ENCODE peak calls at places on chromosomes 13 and 19, in eight cellular contexts. One of them, this sample, is unnamed.

GRCh38 chr13:91652389-91652788 is 254.0 kb downstream of the GPC5 start:
- DNase-seq in WERI-Rb-1: no peak
- DNase-seq in cardiac muscle cell: no peak
- DNase-seq in endothelial cell of umbilical vein: no peak
- DNase-seq in astrocyte of the spinal cord: no peak
- DNase-seq in IMR-90: peak
- DNase-seq in upper lobe of right lung: no peak
- DNase-seq in CD8-positive, alpha-beta memory T cell: no peak
- DNase-seq in this sample: no peak

GRCh38 chr13:71087006-71087405 is 780.0 kb downstream of the DACH1 start:
- DNase-seq in WERI-Rb-1: no peak
- DNase-seq in cardiac muscle cell: no peak
- DNase-seq in endothelial cell of umbilical vein: no peak
- DNase-seq in astrocyte of the spinal cord: no peak
- DNase-seq in IMR-90: no peak
- DNase-seq in upper lobe of right lung: no peak
- DNase-seq in CD8-positive, alpha-beta memory T cell: no peak
- DNase-seq in this sample: no peak

GRCh38 chr13:33616130-33616529 is 201.8 kb upstream of the RFC3 start:
- DNase-seq in WERI-Rb-1: no peak
- DNase-seq in cardiac muscle cell: no peak
- DNase-seq in endothelial cell of umbilical vein: no peak
- DNase-seq in astrocyte of the spinal cord: no peak
- DNase-seq in IMR-90: no peak
- DNase-seq in upper lobe of right lung: no peak
- DNase-seq in CD8-positive, alpha-beta memory T cell: no peak
- DNase-seq in this sample: no peak

GRCh38 chr13:78147905-78148304 is 229.3 kb upstream of the EDNRB start:
- DNase-seq in WERI-Rb-1: no peak
- DNase-seq in cardiac muscle cell: no peak
- DNase-seq in endothelial cell of umbilical vein: peak
- DNase-seq in astrocyte of the spinal cord: peak
- DNase-seq in IMR-90: peak
- DNase-seq in upper lobe of right lung: no peak
- DNase-seq in CD8-positive, alpha-beta memory T cell: no peak
- DNase-seq in this sample: peak

GRCh38 chr19:5828661-5829566 is 10.6 kb downstream of the FUT6 start:
- DNase-seq in WERI-Rb-1: no peak
- DNase-seq in cardiac muscle cell: peak
- DNase-seq in endothelial cell of umbilical vein: peak
- DNase-seq in astrocyte of the spinal cord: no peak
- DNase-seq in IMR-90: no peak
- DNase-seq in upper lobe of right lung: no peak
- DNase-seq in CD8-positive, alpha-beta memory T cell: no peak
- DNase-seq in this sample: peak

GRCh38 chr19:1002600-1002999 is 2.4 kb downstream of the GRIN3B start:
- DNase-seq in WERI-Rb-1: no peak
- DNase-seq in cardiac muscle cell: no peak
- DNase-seq in endothelial cell of umbilical vein: no peak
- DNase-seq in astrocyte of the spinal cord: no peak
- DNase-seq in IMR-90: no peak
- DNase-seq in upper lobe of right lung: no peak
- DNase-seq in CD8-positive, alpha-beta memory T cell: no peak
- DNase-seq in this sample: no peak

GRCh38 chr19:49447485-49448431 is 3.9 kb downstream of the PIH1D1 start:
- DNase-seq in WERI-Rb-1: peak
- DNase-seq in cardiac muscle cell: no peak
- DNase-seq in endothelial cell of umbilical vein: peak
- DNase-seq in astrocyte of the spinal cord: peak
- DNase-seq in IMR-90: peak
- DNase-seq in upper lobe of right lung: no peak
- DNase-seq in CD8-positive, alpha-beta memory T cell: no peak
- DNase-seq in this sample: peak

GRCh38 chr13:110561335-110562033 is at the start of gene RAB20:
- DNase-seq in WERI-Rb-1: peak
- DNase-seq in cardiac muscle cell: peak
- DNase-seq in endothelial cell of umbilical vein: peak
- DNase-seq in astrocyte of the spinal cord: peak
- DNase-seq in IMR-90: peak
- DNase-seq in upper lobe of right lung: peak
- DNase-seq in CD8-positive, alpha-beta memory T cell: peak
- DNase-seq in this sample: peak

GRCh38 chr19:3981373-3981735 is 3.9 kb downstream of the EEF2 start:
- DNase-seq in WERI-Rb-1: no peak
- DNase-seq in cardiac muscle cell: no peak
- DNase-seq in endothelial cell of umbilical vein: no peak
- DNase-seq in astrocyte of the spinal cord: no peak
- DNase-seq in IMR-90: no peak
- DNase-seq in upper lobe of right lung: no peak
- DNase-seq in CD8-positive, alpha-beta memory T cell: no peak
- DNase-seq in this sample: no peak

GRCh38 chr13:48233097-48233885 is at the start of gene ITM2B:
- DNase-seq in WERI-Rb-1: peak
- DNase-seq in cardiac muscle cell: peak
- DNase-seq in endothelial cell of umbilical vein: peak
- DNase-seq in astrocyte of the spinal cord: peak
- DNase-seq in IMR-90: peak
- DNase-seq in upper lobe of right lung: peak
- DNase-seq in CD8-positive, alpha-beta memory T cell: peak
- DNase-seq in this sample: peak

GRCh38 chr13:49635599-49636433 is 7.5 kb downstream of the ARL11 start:
- DNase-seq in WERI-Rb-1: no peak
- DNase-seq in cardiac muscle cell: peak
- DNase-seq in endothelial cell of umbilical vein: no peak
- DNase-seq in astrocyte of the spinal cord: peak
- DNase-seq in IMR-90: peak
- DNase-seq in upper lobe of right lung: no peak
- DNase-seq in CD8-positive, alpha-beta memory T cell: peak
- DNase-seq in this sample: peak

GRCh38 chr19:8017808-8018207 is 12.4 kb upstream of the ELAVL1 start:
- DNase-seq in WERI-Rb-1: peak
- DNase-seq in cardiac muscle cell: no peak
- DNase-seq in endothelial cell of umbilical vein: no peak
- DNase-seq in astrocyte of the spinal cord: no peak
- DNase-seq in IMR-90: no peak
- DNase-seq in upper lobe of right lung: no peak
- DNase-seq in CD8-positive, alpha-beta memory T cell: no peak
- DNase-seq in this sample: no peak

GRCh38 chr19:50410109-50410508 is 8.6 kb upstream of the SPIB start:
- DNase-seq in WERI-Rb-1: no peak
- DNase-seq in cardiac muscle cell: no peak
- DNase-seq in endothelial cell of umbilical vein: no peak
- DNase-seq in astrocyte of the spinal cord: no peak
- DNase-seq in IMR-90: no peak
- DNase-seq in upper lobe of right lung: no peak
- DNase-seq in CD8-positive, alpha-beta memory T cell: no peak
- DNase-seq in this sample: no peak

GRCh38 chr13:70795484-70795883 is 687.2 kb upstream of the KLHL1 start:
- DNase-seq in WERI-Rb-1: no peak
- DNase-seq in cardiac muscle cell: no peak
- DNase-seq in endothelial cell of umbilical vein: no peak
- DNase-seq in astrocyte of the spinal cord: no peak
- DNase-seq in IMR-90: no peak
- DNase-seq in upper lobe of right lung: no peak
- DNase-seq in CD8-positive, alpha-beta memory T cell: no peak
- DNase-seq in this sample: peak

GRCh38 chr13:109700176-109700575 is 86.2 kb downstream of the IRS2 start:
- DNase-seq in WERI-Rb-1: peak
- DNase-seq in cardiac muscle cell: peak
- DNase-seq in endothelial cell of umbilical vein: peak
- DNase-seq in astrocyte of the spinal cord: peak
- DNase-seq in IMR-90: peak
- DNase-seq in upper lobe of right lung: peak
- DNase-seq in CD8-positive, alpha-beta memory T cell: no peak
- DNase-seq in this sample: peak

GRCh38 chr13:23074054-23074805 is 106.5 kb upstream of the SGCG start:
- DNase-seq in WERI-Rb-1: no peak
- DNase-seq in cardiac muscle cell: no peak
- DNase-seq in endothelial cell of umbilical vein: no peak
- DNase-seq in astrocyte of the spinal cord: no peak
- DNase-seq in IMR-90: peak
- DNase-seq in upper lobe of right lung: no peak
- DNase-seq in CD8-positive, alpha-beta memory T cell: no peak
- DNase-seq in this sample: no peak

GRCh38 chr13:23067129-23067528 is 113.7 kb upstream of the SGCG start:
- DNase-seq in WERI-Rb-1: no peak
- DNase-seq in cardiac muscle cell: no peak
- DNase-seq in endothelial cell of umbilical vein: no peak
- DNase-seq in astrocyte of the spinal cord: no peak
- DNase-seq in IMR-90: no peak
- DNase-seq in upper lobe of right lung: no peak
- DNase-seq in CD8-positive, alpha-beta memory T cell: no peak
- DNase-seq in this sample: no peak

GRCh38 chr13:23069571-23069970 is 111.2 kb upstream of the SGCG start:
- DNase-seq in WERI-Rb-1: no peak
- DNase-seq in cardiac muscle cell: no peak
- DNase-seq in endothelial cell of umbilical vein: no peak
- DNase-seq in astrocyte of the spinal cord: no peak
- DNase-seq in IMR-90: peak
- DNase-seq in upper lobe of right lung: no peak
- DNase-seq in CD8-positive, alpha-beta memory T cell: no peak
- DNase-seq in this sample: peak
- H3K4me3 ChIP-seq in WERI-Rb-1: no peak
- H3K4me3 ChIP-seq in cardiac muscle cell: no peak
- H3K4me3 ChIP-seq in endothelial cell of umbilical vein: no peak
- H3K4me3 ChIP-seq in astrocyte of the spinal cord: no peak
- H3K4me3 ChIP-seq in IMR-90: no peak
- H3K4me3 ChIP-seq in upper lobe of right lung: no peak
- H3K4me3 ChIP-seq in CD8-positive, alpha-beta memory T cell: no peak
- H3K4me3 ChIP-seq in this sample: no peak

GRCh38 chr19:10929402-10929794 is 787 bp downstream of the TIMM29 start:
- DNase-seq in WERI-Rb-1: no peak
- DNase-seq in cardiac muscle cell: no peak
- DNase-seq in endothelial cell of umbilical vein: no peak
- DNase-seq in astrocyte of the spinal cord: no peak
- DNase-seq in IMR-90: no peak
- DNase-seq in upper lobe of right lung: no peak
- DNase-seq in CD8-positive, alpha-beta memory T cell: no peak
- DNase-seq in this sample: no peak

GRCh38 chr19:10927691-10928562 is 512 bp downstream of the YIPF2 start:
- DNase-seq in WERI-Rb-1: no peak
- DNase-seq in cardiac muscle cell: no peak
- DNase-seq in endothelial cell of umbilical vein: no peak
- DNase-seq in astrocyte of the spinal cord: no peak
- DNase-seq in IMR-90: no peak
- DNase-seq in upper lobe of right lung: no peak
- DNase-seq in CD8-positive, alpha-beta memory T cell: no peak
- DNase-seq in this sample: no peak

GRCh38 chr19:10924597-10924996 is 3.8 kb downstream of the YIPF2 start:
- DNase-seq in WERI-Rb-1: no peak
- DNase-seq in cardiac muscle cell: no peak
- DNase-seq in endothelial cell of umbilical vein: no peak
- DNase-seq in astrocyte of the spinal cord: no peak
- DNase-seq in IMR-90: no peak
- DNase-seq in upper lobe of right lung: no peak
- DNase-seq in CD8-positive, alpha-beta memory T cell: no peak
- DNase-seq in this sample: no peak

GRCh38 chr19:10923503-10924076 is 4.8 kb downstream of the YIPF2 start:
- DNase-seq in WERI-Rb-1: no peak
- DNase-seq in cardiac muscle cell: no peak
- DNase-seq in endothelial cell of umbilical vein: no peak
- DNase-seq in astrocyte of the spinal cord: no peak
- DNase-seq in IMR-90: no peak
- DNase-seq in upper lobe of right lung: no peak
- DNase-seq in CD8-positive, alpha-beta memory T cell: no peak
- DNase-seq in this sample: no peak

DNA sequence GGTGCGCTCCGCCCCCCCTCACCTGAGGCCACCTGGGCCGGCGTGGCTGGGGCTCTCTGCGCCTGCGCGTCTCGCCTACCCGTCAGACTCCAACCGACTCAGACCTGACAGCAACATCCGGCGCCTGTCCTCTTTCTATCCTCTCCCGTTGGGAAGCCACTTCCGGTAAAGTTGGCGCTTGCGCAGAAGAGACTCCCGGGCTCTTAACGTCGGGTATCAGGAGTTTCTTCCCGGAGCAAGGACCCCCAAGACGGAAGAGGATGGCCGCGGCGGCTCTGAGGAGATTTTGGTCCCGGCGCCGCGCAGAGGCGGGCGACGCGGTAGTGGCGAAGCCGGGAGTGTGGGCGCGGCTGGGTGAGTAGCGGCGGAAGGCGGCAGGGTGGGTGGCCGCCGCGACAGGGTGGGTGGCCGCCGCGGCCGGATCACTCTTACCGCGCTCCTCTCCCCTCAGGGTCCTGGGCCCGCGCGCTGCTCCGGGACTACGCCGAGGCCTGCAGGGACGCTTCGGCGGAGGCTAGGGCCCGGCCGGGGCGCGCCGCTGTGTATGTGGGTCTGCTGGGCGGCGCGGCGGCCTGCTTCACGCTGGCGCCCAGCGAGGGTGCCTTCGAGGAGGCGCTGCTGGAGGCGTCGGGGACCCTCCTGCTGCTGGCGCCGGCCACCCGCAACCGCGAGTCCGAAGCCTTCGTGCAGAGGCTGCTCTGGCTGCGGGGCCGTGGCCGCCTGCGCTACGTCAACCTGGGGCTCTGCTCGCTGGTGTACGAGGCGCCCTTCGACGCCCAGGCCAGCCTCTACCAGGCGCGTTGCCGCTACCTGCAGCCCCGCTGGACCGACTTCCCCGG is at the start of the genes TIMM29 and YIPF2:
- DNase-seq in WERI-Rb-1: peak
- DNase-seq in cardiac muscle cell: peak
- DNase-seq in endothelial cell of umbilical vein: peak
- DNase-seq in astrocyte of the spinal cord: peak
- DNase-seq in IMR-90: peak
- DNase-seq in upper lobe of right lung: peak
- DNase-seq in CD8-positive, alpha-beta memory T cell: peak
- DNase-seq in this sample: peak
- H3K4me3 ChIP-seq in WERI-Rb-1: peak
- H3K4me3 ChIP-seq in cardiac muscle cell: peak
- H3K4me3 ChIP-seq in endothelial cell of umbilical vein: peak
- H3K4me3 ChIP-seq in astrocyte of the spinal cord: peak
- H3K4me3 ChIP-seq in IMR-90: peak
- H3K4me3 ChIP-seq in upper lobe of right lung: peak
- H3K4me3 ChIP-seq in CD8-positive, alpha-beta memory T cell: peak
- H3K4me3 ChIP-seq in this sample: peak

GRCh38 chr13:113863511-113864302 is at the start of gene GAS6:
- DNase-seq in WERI-Rb-1: peak
- DNase-seq in cardiac muscle cell: peak
- DNase-seq in endothelial cell of umbilical vein: peak
- DNase-seq in astrocyte of the spinal cord: peak
- DNase-seq in IMR-90: no peak
- DNase-seq in upper lobe of right lung: peak
- DNase-seq in CD8-positive, alpha-beta memory T cell: no peak
- DNase-seq in this sample: peak
- H3K4me3 ChIP-seq in WERI-Rb-1: peak
- H3K4me3 ChIP-seq in cardiac muscle cell: peak
- H3K4me3 ChIP-seq in endothelial cell of umbilical vein: peak
- H3K4me3 ChIP-seq in astrocyte of the spinal cord: peak
- H3K4me3 ChIP-seq in IMR-90: peak
- H3K4me3 ChIP-seq in upper lobe of right lung: peak
- H3K4me3 ChIP-seq in CD8-positive, alpha-beta memory T cell: no peak
- H3K4me3 ChIP-seq in this sample: peak

DNA sequence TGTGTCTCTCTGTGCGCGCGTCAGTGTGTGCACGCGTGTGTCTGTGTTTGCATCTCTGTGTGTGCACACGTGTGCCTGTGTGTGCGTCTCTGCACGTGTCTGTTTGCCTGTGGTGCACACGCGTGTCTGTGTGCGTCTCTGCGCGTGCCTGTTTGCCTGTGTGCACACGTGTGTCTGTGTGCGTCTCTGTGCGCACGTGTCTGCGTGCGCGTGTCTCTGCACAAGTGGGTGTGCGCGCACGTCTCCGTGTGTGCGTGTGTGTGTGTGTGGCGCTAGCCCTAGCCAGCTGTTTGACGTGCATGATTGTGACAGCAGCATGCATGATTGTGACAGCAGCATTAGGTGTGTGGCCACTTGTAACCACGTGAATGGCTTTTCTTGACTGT is 31.1 kb downstream of the ZNF146 start:
- DNase-seq in WERI-Rb-1: no peak
- DNase-seq in cardiac muscle cell: no peak
- DNase-seq in endothelial cell of umbilical vein: no peak
- DNase-seq in astrocyte of the spinal cord: no peak
- DNase-seq in IMR-90: no peak
- DNase-seq in upper lobe of right lung: no peak
- DNase-seq in CD8-positive, alpha-beta memory T cell: no peak
- DNase-seq in this sample: no peak
- H3K4me3 ChIP-seq in WERI-Rb-1: no peak
- H3K4me3 ChIP-seq in cardiac muscle cell: no peak
- H3K4me3 ChIP-seq in endothelial cell of umbilical vein: no peak
- H3K4me3 ChIP-seq in astrocyte of the spinal cord: no peak
- H3K4me3 ChIP-seq in IMR-90: peak
- H3K4me3 ChIP-seq in upper lobe of right lung: peak
- H3K4me3 ChIP-seq in CD8-positive, alpha-beta memory T cell: no peak
- H3K4me3 ChIP-seq in this sample: no peak

This sample was measured in fibroblast of villous mesenchyme.